ENCODE peak calls at places on chromosomes 1 and 21, in six cellular contexts. O is small intestine, B is heart right ventricle, N is A549, E is uterus, H is OCI-LY7. A is an unnamed sample. For H3K4me1, the result is how much of the 10 kb centered on the place peaks cover.

GRCh38 chr1:14946567-14947285 is 206.8 kb upstream of the TMEM51 start:
- DNase-seq in O (no peak), B (no peak), N (no peak), E (no peak), H (no peak), A (no peak)

GRCh38 chr21:30251781-30252180 is 31.0 kb downstream of the KRTAP24-1 start:
- DNase-seq in O (no peak), B (no peak), N (no peak), E (no peak), H (no peak), A (no peak)

GRCh38 chr21:24045775-24046215 is 1561.5 kb downstream of the MRPL39 start:
- DNase-seq in O (no peak), B (peak), N (no peak), E (peak), H (no peak), A (no peak)

GRCh38 chr1:184928394-184928793 is 45.9 kb downstream of the NIBAN1 start:
- DNase-seq in O (no peak), B (no peak), N (no peak), E (no peak), H (no peak), A (no peak)

GRCh38 chr21:14862794-14863720 is 201.7 kb downstream of the NRIP1 start:
- DNase-seq in O (no peak), B (no peak), N (no peak), E (no peak), H (peak), A (no peak)

GRCh38 chr1:157163273-157164127 is 25.3 kb upstream of the ETV3 start:
- DNase-seq in O (peak), B (peak), N (peak), E (peak), H (peak), A (peak)

GRCh38 chr1:202964755-202965440 is 2.2 kb downstream of the CYB5R1 start:
- DNase-seq in O (no peak), B (peak), N (no peak), E (no peak), H (no peak), A (no peak)

GRCh38 chr1:212984522-212985291 is 31.0 kb downstream of the ANGEL2 start:
- DNase-seq in O (no peak), B (no peak), N (no peak), E (no peak), H (no peak), A (no peak)

GRCh38 chr21:43343992-43344886 is 82.7 kb downstream of the SIK1 start:
- DNase-seq in O (no peak), B (no peak), N (peak), E (no peak), H (no peak), A (peak)

GRCh38 chr1:116825735-116826438 is 71.7 kb downstream of the CD2 start:
- DNase-seq in O (peak), B (no peak), N (no peak), E (no peak), H (no peak), A (no peak)

GRCh38 chr1:28111157-28111556 is 22.7 kb upstream of the EYA3 start:
- DNase-seq in O (peak), B (no peak), N (no peak), E (no peak), H (no peak), A (no peak)

GRCh38 chr1:155952505-155952890 is 11.1 kb downstream of the RXFP4 start:
- DNase-seq in O (no peak), B (no peak), N (no peak), E (no peak), H (no peak), A (no peak)

GRCh38 chr1:42942444-42942843 is 16.2 kb downstream of the SLC2A1 start:
- DNase-seq in O (no peak), B (no peak), N (no peak), E (no peak), H (peak), A (no peak)

GRCh38 chr1:30907641-30908445 is 715 bp downstream of the SDC3 start:
- DNase-seq in O (no peak), B (no peak), N (no peak), E (peak), H (no peak), A (peak)

GRCh38 chr1:78617615-78618026 is 2.6 kb upstream of the IFI44L start:
- DNase-seq in O (peak), B (peak), N (peak), E (peak), H (peak), A (peak)

GRCh38 chr1:3480369-3480719 is 25.9 kb downstream of the ARHGEF16 start:
- DNase-seq in O (peak), B (no peak), N (no peak), E (no peak), H (no peak), A (no peak)

GRCh38 chr1:88549536-88549935 is 134.5 kb upstream of the PKN2 start:
- DNase-seq in O (peak), B (no peak), N (no peak), E (no peak), H (no peak), A (no peak)

GRCh38 chr1:194816859-194817258 is 1630.4 kb upstream of the B3GALT2 start:
- DNase-seq in O (no peak), B (no peak), N (no peak), E (no peak), H (no peak), A (no peak)

GRCh38 chr21:46477765-46478164 is 19.1 kb downstream of the DIP2A start:
- DNase-seq in O (no peak), B (no peak), N (no peak), E (no peak), H (no peak), A (no peak)

GRCh38 chr21:21283810-21284209 is 285.6 kb downstream of the NCAM2 start:
- DNase-seq in O (no peak), B (no peak), N (no peak), E (no peak), H (no peak), A (no peak)

GRCh38 chr21:46621457-46622182 is 13.9 kb upstream of the PRMT2 start:
- DNase-seq in O (no peak), B (no peak), N (no peak), E (no peak), H (no peak), A (no peak)

GRCh38 chr1:205183676-205184335 is 27.7 kb downstream of the DSTYK start:
- DNase-seq in O (no peak), B (peak), N (no peak), E (no peak), H (no peak), A (no peak)

GRCh38 chr1:38929476-38929875 is 12.2 kb downstream of the RHBDL2 start:
- DNase-seq in O (no peak), B (no peak), N (no peak), E (no peak), H (no peak), A (no peak)

GRCh38 chr1:217048104-217048707 is 325.0 kb upstream of the ESRRG start:
- DNase-seq in O (peak), B (no peak), N (peak), E (no peak), H (peak), A (no peak)

GRCh38 chr1:157107702-157108101 is 8.1 kb upstream of the ETV3L start:
- DNase-seq in O (no peak), B (no peak), N (no peak), E (no peak), H (no peak), A (peak)

GRCh38 chr21:21818898-21819297 is 820.7 kb downstream of the NCAM2 start:
- DNase-seq in O (no peak), B (no peak), N (no peak), E (no peak), H (no peak), A (no peak)

GRCh38 chr1:95369985-95370670 is 136.1 kb downstream of the RWDD3 start:
- DNase-seq in O (no peak), B (no peak), N (no peak), E (no peak), H (no peak), A (no peak)

GRCh38 chr1:150056407-150056806 is 11.2 kb upstream of the VPS45 start:
- DNase-seq in O (no peak), B (no peak), N (no peak), E (no peak), H (no peak), A (no peak)

GRCh38 chr1:19969898-19970660 is 9.3 kb downstream of the PLA2G2A start:
- DNase-seq in O (no peak), B (no peak), N (no peak), E (no peak), H (no peak), A (no peak)

GRCh38 chr1:59597420-59598199 is 217.1 kb upstream of the HOOK1 start:
- DNase-seq in O (no peak), B (no peak), N (no peak), E (no peak), H (no peak), A (no peak)

GRCh38 chr1:26237230-26237966 is 3.4 kb downstream of the CEP85 start:
- DNase-seq in O (no peak), B (no peak), N (no peak), E (no peak), H (no peak), A (no peak)

GRCh38 chr1:25369241-25369640 is 31.1 kb downstream of the TMEM50A start:
- DNase-seq in O (no peak), B (no peak), N (no peak), E (no peak), H (no peak), A (no peak)

GRCh38 chr1:87052400-87052799 is 138.0 kb downstream of the HS2ST1 start:
- DNase-seq in O (no peak), B (no peak), N (no peak), E (no peak), H (peak), A (no peak)

GRCh38 chr1:204782118-204782700 is 88.5 kb upstream of the NFASC start:
- DNase-seq in O (no peak), B (no peak), N (no peak), E (no peak), H (no peak), A (no peak)

GRCh38 chr1:171661076-171661650 is 8.7 kb upstream of the MYOC start:
- DNase-seq in O (no peak), B (no peak), N (no peak), E (no peak), H (no peak), A (no peak)

GRCh38 chr1:228408869-228409805 is 2.5 kb upstream of the TRIM11 start:
- DNase-seq in O (no peak), B (no peak), N (no peak), E (no peak), H (no peak), A (peak)

GRCh38 chr1:4161271-4162006 is 261.4 kb upstream of the C1orf174 start:
- DNase-seq in O (no peak), B (no peak), N (no peak), E (no peak), H (no peak), A (peak)

GRCh38 chr1:7962636-7963377 is 1.3 kb downstream of the PARK7 start:
- DNase-seq in O (no peak), B (no peak), N (no peak), E (no peak), H (no peak), A (no peak)

DNA sequence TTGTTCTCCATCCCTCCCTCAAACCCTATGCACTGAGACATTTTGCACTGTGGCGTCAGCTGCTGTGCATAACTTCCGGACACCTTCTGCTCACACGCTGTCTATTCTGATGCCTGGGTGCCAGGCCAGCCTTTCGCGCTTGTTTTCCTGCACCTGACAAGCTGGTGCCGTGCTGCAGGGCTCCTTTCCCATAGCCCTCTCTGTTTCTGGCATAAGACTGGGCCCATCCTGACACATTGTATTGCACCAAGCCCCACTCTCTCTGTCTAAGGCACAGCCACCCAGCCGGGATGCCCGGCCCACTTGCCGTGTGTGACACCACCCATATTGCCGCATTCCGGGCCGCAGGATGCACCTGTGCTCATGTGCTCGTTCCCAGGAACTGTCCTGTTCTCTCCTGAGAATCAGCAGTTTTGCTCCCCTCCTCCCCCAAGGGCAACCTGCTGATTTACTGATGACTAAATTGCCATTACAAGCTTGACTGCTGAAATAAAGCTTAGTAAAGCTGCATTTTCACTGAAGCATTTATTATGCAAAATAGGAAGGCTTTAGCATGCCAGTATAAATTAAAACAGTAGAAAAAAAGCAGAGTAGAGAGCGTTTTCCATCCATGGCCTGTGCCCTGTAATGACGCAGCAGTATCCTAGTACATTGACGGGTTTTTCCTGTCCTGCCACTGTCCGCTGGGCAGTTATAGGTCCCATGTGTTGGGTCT is 88.0 kb downstream of the CD247 start:
- DNase-seq in O (no peak), B (no peak), N (no peak), E (no peak), H (peak), A (no peak)
- H3K4me3 ChIP-seq in O (no peak), B (no peak), N (no peak), E (no peak), H (peak), A (no peak)

GRCh38 chr1:151847867-151848596 is 5.5 kb downstream of the THEM5 start:
- DNase-seq in O (no peak), B (no peak), N (no peak), E (no peak), H (no peak), A (no peak)
- H3K27ac ChIP-seq in O (no peak), B (no peak), N (no peak), E (no peak), H (no peak), A (no peak)

DNA sequence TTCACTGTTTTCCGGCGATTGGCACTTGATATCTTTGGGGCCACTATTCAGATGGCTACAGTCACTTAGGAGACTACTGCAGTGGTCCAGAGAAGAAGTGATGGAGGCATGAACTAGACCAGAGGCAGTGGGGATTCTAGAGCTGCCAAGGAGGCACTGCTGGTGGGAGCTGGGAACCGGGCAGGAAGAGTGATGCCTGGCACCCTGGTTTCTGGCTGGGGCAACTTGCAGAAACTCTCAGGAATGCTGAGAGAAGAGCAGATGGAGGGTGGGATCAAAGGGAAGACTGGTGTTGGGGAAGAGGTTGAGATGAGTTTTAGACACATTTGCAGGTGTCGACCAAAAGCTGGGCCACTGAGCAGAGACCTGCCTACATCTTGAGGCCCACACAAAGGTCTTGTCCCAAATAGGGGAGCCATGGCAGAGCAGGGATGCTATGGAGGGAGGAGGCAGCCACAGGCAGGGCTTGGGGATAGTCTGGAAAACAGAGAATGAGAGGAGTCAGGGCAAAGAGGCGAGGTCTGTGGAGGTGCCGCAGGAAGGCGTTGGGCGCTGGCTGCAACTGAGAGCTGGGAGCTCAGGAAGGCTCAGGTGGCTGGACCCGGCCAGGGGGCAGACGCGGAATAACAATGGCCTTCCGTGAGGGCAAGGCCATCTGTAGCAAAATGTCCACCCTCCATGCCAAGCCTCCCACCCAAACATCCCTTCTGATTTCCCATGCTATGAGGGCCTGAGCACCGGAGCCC is 118.9 kb downstream of the TOMM20 start:
- DNase-seq in O (no peak), B (no peak), N (no peak), E (no peak), H (no peak), A (no peak)
- H3K4me1 ChIP-seq in O (under half), B (under half), N (under half), E (under half), H (half or more), A (under half)

GRCh38 chr1:93349231-93350135 is 3.8 kb downstream of the DR1 start:
- DNase-seq in O (no peak), B (no peak), N (no peak), E (no peak), H (peak), A (no peak)
- H3K4me3 ChIP-seq in O (no peak), B (peak), N (peak), E (no peak), H (peak), A (peak)

GRCh38 chr1:111436726-111437125 is 9.2 kb upstream of the OVGP1 start:
- DNase-seq in O (no peak), B (no peak), N (no peak), E (no peak), H (no peak), A (no peak)

GRCh38 chr1:111442457-111442856 is 6.6 kb downstream of the WDR77 start:
- DNase-seq in O (no peak), B (no peak), N (no peak), E (no peak), H (no peak), A (no peak)

GRCh38 chr1:111444031-111444430 is 5.0 kb downstream of the WDR77 start:
- DNase-seq in O (no peak), B (no peak), N (no peak), E (no peak), H (no peak), A (no peak)

GRCh38 chr1:111439461-111440351 is 9.3 kb downstream of the WDR77 start:
- DNase-seq in O (no peak), B (no peak), N (no peak), E (no peak), H (no peak), A (no peak)

DNA sequence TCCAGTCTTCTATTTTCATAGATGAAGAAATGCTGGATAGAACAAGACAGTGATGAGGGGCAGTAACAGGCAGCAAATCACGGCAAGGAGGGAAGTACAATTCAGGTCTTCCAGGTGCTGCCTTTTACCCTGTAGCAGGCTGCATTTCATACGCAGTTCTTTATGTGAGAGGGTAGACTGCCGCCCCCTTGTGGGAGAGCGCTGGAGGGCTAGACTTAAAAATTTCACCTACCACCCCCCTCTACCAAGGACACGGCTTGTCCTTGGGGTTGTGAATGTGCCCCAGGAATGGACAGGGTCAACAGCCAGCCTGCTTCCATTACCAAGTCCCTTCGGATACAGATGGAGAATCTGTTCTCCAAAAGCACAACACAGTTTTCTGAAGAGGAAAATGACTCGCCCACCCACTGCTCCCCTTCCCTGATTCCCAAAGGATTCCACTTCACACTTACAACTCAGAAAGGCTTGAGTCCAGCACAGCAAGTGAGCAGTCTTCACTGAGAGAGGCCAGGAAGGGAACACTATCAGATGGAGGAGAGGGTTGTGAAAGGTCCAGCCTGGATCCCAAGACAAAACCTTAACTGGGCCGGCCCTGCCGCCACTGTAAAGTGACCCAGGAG is 7.4 kb downstream of the WDR77 start:
- DNase-seq in O (peak), B (no peak), N (no peak), E (no peak), H (peak), A (no peak)
- H3K27ac ChIP-seq in O (no peak), B (no peak), N (no peak), E (no peak), H (no peak), A (no peak)

GRCh38 chr1:111465754-111466153 is 8.0 kb upstream of the C1orf162 start:
- DNase-seq in O (no peak), B (no peak), N (no peak), E (no peak), H (no peak), A (no peak)

GRCh38 chr1:111466480-111466879 is 7.3 kb upstream of the C1orf162 start:
- DNase-seq in O (no peak), B (no peak), N (no peak), E (no peak), H (no peak), A (no peak)

GRCh38 chr1:111461765-111462164 is 12.0 kb upstream of the C1orf162 start:
- DNase-seq in O (no peak), B (no peak), N (no peak), E (no peak), H (no peak), A (no peak)

GRCh38 chr1:111463029-111463683 is 10.6 kb upstream of the C1orf162 start:
- DNase-seq in O (no peak), B (no peak), N (no peak), E (no peak), H (no peak), A (no peak)

DNA sequence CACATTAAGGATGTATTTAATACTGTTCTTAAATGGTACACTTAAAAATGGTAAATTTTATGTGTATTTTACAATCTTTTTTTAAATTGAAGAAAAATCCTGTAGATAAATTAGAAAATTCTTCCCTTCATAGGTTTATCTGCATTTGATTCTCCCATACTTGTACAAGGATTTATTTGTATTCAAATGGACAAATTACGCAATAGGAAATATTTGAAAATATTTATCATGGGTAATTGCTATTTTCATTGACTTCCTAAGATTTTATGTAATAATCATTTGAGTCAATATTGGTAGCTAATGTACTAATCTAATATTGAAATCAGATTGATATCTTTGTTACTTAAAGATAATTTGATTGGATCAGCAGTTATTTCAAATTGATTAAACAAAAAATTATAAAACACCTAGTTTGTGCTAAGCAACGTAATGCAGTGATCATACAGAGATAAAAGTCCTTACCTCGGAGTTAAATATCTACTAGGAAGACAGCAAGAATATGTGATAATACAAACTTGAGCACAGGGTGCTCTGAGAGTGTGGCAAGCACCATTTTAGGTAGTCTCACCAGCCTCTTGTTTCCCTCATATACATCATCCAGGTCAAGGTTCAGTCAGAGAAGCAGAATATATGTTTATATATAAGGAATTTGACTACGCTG is 11.3 kb upstream of the C1orf162 start:
- DNase-seq in O (no peak), B (no peak), N (no peak), E (no peak), H (no peak), A (no peak)
- H3K4me1 ChIP-seq in O (under half), B (under half), N (under half), E (under half), H (under half), A (under half)

A was measured in upper lobe of right lung.